ENCODE peak calls at places on chromosomes 12 and 14, in six cellular contexts. One of them, this sample, is unnamed.

GRCh38 chr12:75505706-75506312 is 5.6 kb downstream of the KRR1 start:
- DNase-seq in GM23338: no peak
- DNase-seq in upper lobe of left lung: no peak
- DNase-seq in transverse colon: no peak
- DNase-seq in GM12878: no peak
- DNase-seq in HCT116: no peak
- DNase-seq in this sample: no peak

GRCh38 chr12:88562151-88562550 is 18.1 kb downstream of the KITLG start:
- DNase-seq in GM23338: no peak
- DNase-seq in upper lobe of left lung: no peak
- DNase-seq in transverse colon: no peak
- DNase-seq in GM12878: no peak
- DNase-seq in HCT116: no peak
- DNase-seq in this sample: no peak

GRCh38 chr12:19131020-19131431 is 1.5 kb downstream of the PLEKHA5 start:
- DNase-seq in GM23338: peak; percentile 62
- DNase-seq in upper lobe of left lung: peak; percentile 23
- DNase-seq in transverse colon: peak; percentile 16
- DNase-seq in GM12878: no peak
- DNase-seq in HCT116: peak; percentile 6
- DNase-seq in this sample: no peak

GRCh38 chr12:4278582-4278939 is 5.0 kb downstream of the CCND2 start:
- DNase-seq in GM23338: no peak
- DNase-seq in upper lobe of left lung: peak; percentile 93
- DNase-seq in transverse colon: peak; percentile 78
- DNase-seq in GM12878: no peak
- DNase-seq in HCT116: no peak
- DNase-seq in this sample: no peak

GRCh38 chr12:95733156-95733825 is 57.3 kb downstream of the NTN4 start:
- DNase-seq in GM23338: no peak
- DNase-seq in upper lobe of left lung: no peak
- DNase-seq in transverse colon: no peak
- DNase-seq in GM12878: no peak
- DNase-seq in HCT116: no peak
- DNase-seq in this sample: peak; percentile 86

GRCh38 chr14:101595887-101596721 is 34.8 kb downstream of the DIO3 start:
- DNase-seq in GM23338: no peak
- DNase-seq in upper lobe of left lung: no peak
- DNase-seq in transverse colon: peak; percentile 14
- DNase-seq in GM12878: no peak
- DNase-seq in HCT116: no peak
- DNase-seq in this sample: no peak

GRCh38 chr12:16603265-16603915 is 2.6 kb downstream of the LMO3 start:
- DNase-seq in GM23338: no peak
- DNase-seq in upper lobe of left lung: no peak
- DNase-seq in transverse colon: no peak
- DNase-seq in GM12878: no peak
- DNase-seq in HCT116: no peak
- DNase-seq in this sample: no peak

GRCh38 chr12:100356646-100357223 is at the start of gene SLC17A8:
- DNase-seq in GM23338: peak; percentile 77
- DNase-seq in upper lobe of left lung: no peak
- DNase-seq in transverse colon: peak; percentile 13
- DNase-seq in GM12878: no peak
- DNase-seq in HCT116: no peak
- DNase-seq in this sample: no peak

GRCh38 chr14:70891741-70892140 is 15.5 kb upstream of the PCNX1 start:
- DNase-seq in GM23338: no peak
- DNase-seq in upper lobe of left lung: no peak
- DNase-seq in transverse colon: no peak
- DNase-seq in GM12878: no peak
- DNase-seq in HCT116: no peak
- DNase-seq in this sample: no peak

GRCh38 chr12:90627180-90627896 is 327.6 kb downstream of the CCER1 start:
- DNase-seq in GM23338: no peak
- DNase-seq in upper lobe of left lung: no peak
- DNase-seq in transverse colon: no peak
- DNase-seq in GM12878: no peak
- DNase-seq in HCT116: no peak
- DNase-seq in this sample: no peak

GRCh38 chr12:65769880-65770279 is 54.4 kb upstream of the HMGA2 start:
- DNase-seq in GM23338: no peak
- DNase-seq in upper lobe of left lung: no peak
- DNase-seq in transverse colon: no peak
- DNase-seq in GM12878: no peak
- DNase-seq in HCT116: no peak
- DNase-seq in this sample: no peak

GRCh38 chr12:15796493-15797141 is 7.4 kb upstream of the EPS8 start:
- DNase-seq in GM23338: no peak
- DNase-seq in upper lobe of left lung: no peak
- DNase-seq in transverse colon: no peak
- DNase-seq in GM12878: no peak
- DNase-seq in HCT116: peak; percentile 62
- DNase-seq in this sample: no peak

GRCh38 chr12:89965993-89966392 is 257.4 kb upstream of the ATP2B1 start:
- DNase-seq in GM23338: peak; percentile 44
- DNase-seq in upper lobe of left lung: no peak
- DNase-seq in transverse colon: no peak
- DNase-seq in GM12878: no peak
- DNase-seq in HCT116: no peak
- DNase-seq in this sample: no peak

GRCh38 chr14:69941768-69942742 is 62.8 kb downstream of the SMOC1 start:
- DNase-seq in GM23338: no peak
- DNase-seq in upper lobe of left lung: no peak
- DNase-seq in transverse colon: no peak
- DNase-seq in GM12878: no peak
- DNase-seq in HCT116: no peak
- DNase-seq in this sample: no peak

GRCh38 chr14:50011242-50011641 is 105.1 kb downstream of the VCPKMT start:
- DNase-seq in GM23338: no peak
- DNase-seq in upper lobe of left lung: no peak
- DNase-seq in transverse colon: no peak
- DNase-seq in GM12878: no peak
- DNase-seq in HCT116: no peak
- DNase-seq in this sample: no peak

GRCh38 chr12:132638541-132639408 is 20.2 kb downstream of the P2RX2 start:
- DNase-seq in GM23338: peak; percentile 67
- DNase-seq in upper lobe of left lung: no peak
- DNase-seq in transverse colon: no peak
- DNase-seq in GM12878: no peak
- DNase-seq in HCT116: no peak
- DNase-seq in this sample: no peak

GRCh38 chr12:12973019-12973418 is 21.0 kb upstream of the GPRC5D start:
- DNase-seq in GM23338: no peak
- DNase-seq in upper lobe of left lung: no peak
- DNase-seq in transverse colon: no peak
- DNase-seq in GM12878: no peak
- DNase-seq in HCT116: no peak
- DNase-seq in this sample: no peak

GRCh38 chr12:80282761-80283160 is 161.3 kb upstream of the PTPRQ start:
- DNase-seq in GM23338: no peak
- DNase-seq in upper lobe of left lung: no peak
- DNase-seq in transverse colon: no peak
- DNase-seq in GM12878: no peak
- DNase-seq in HCT116: no peak
- DNase-seq in this sample: no peak

GRCh38 chr12:60194682-60195081 is 598.9 kb downstream of the SLC16A7 start:
- DNase-seq in GM23338: no peak
- DNase-seq in upper lobe of left lung: no peak
- DNase-seq in transverse colon: no peak
- DNase-seq in GM12878: no peak
- DNase-seq in HCT116: no peak
- DNase-seq in this sample: no peak

GRCh38 chr14:52950898-52951729 is at the start of gene FERMT2:
- DNase-seq in GM23338: peak; percentile 95
- DNase-seq in upper lobe of left lung: peak; percentile 87
- DNase-seq in transverse colon: peak; percentile 76
- DNase-seq in GM12878: no peak
- DNase-seq in HCT116: peak; percentile 57
- DNase-seq in this sample: no peak

GRCh38 chr12:122159879-122160278 is 14.1 kb downstream of the IL31 start:
- DNase-seq in GM23338: peak; percentile 40
- DNase-seq in upper lobe of left lung: no peak
- DNase-seq in transverse colon: no peak
- DNase-seq in GM12878: no peak
- DNase-seq in HCT116: no peak
- DNase-seq in this sample: no peak

GRCh38 chr14:77271113-77271710 is at the start of gene NGB:
- DNase-seq in GM23338: peak; percentile 56
- DNase-seq in upper lobe of left lung: no peak
- DNase-seq in transverse colon: no peak
- DNase-seq in GM12878: no peak
- DNase-seq in HCT116: no peak
- DNase-seq in this sample: no peak

GRCh38 chr12:56488041-56488955 is at the start of gene GLS2:
- DNase-seq in GM23338: peak; percentile 92
- DNase-seq in upper lobe of left lung: peak; percentile 82
- DNase-seq in transverse colon: peak; percentile 80
- DNase-seq in GM12878: peak; percentile 53
- DNase-seq in HCT116: no peak
- DNase-seq in this sample: no peak

GRCh38 chr14:20476795-20477194 is 7.6 kb downstream of the PNP start:
- DNase-seq in GM23338: no peak
- DNase-seq in upper lobe of left lung: no peak
- DNase-seq in transverse colon: no peak
- DNase-seq in GM12878: no peak
- DNase-seq in HCT116: no peak
- DNase-seq in this sample: no peak

GRCh38 chr14:52402812-52403526 is 88.9 kb downstream of the PTGER2 start:
- DNase-seq in GM23338: no peak
- DNase-seq in upper lobe of left lung: no peak
- DNase-seq in transverse colon: peak; percentile 18
- DNase-seq in GM12878: peak; percentile 21
- DNase-seq in HCT116: no peak
- DNase-seq in this sample: no peak

GRCh38 chr12:122126713-122127597 is 47.1 kb downstream of the IL31 start:
- DNase-seq in GM23338: peak; percentile 47
- DNase-seq in upper lobe of left lung: no peak
- DNase-seq in transverse colon: no peak
- DNase-seq in GM12878: no peak
- DNase-seq in HCT116: no peak
- DNase-seq in this sample: no peak

GRCh38 chr12:105820407-105821140 is 318.2 kb downstream of the NUAK1 start:
- DNase-seq in GM23338: peak; percentile 14
- DNase-seq in upper lobe of left lung: peak; percentile 35
- DNase-seq in transverse colon: peak; percentile 9
- DNase-seq in GM12878: no peak
- DNase-seq in HCT116: no peak
- DNase-seq in this sample: no peak

GRCh38 chr14:102949062-102949800 is 26.8 kb downstream of the AMN start:
- DNase-seq in GM23338: no peak
- DNase-seq in upper lobe of left lung: no peak
- DNase-seq in transverse colon: peak; percentile 48
- DNase-seq in GM12878: no peak
- DNase-seq in HCT116: no peak
- DNase-seq in this sample: no peak

GRCh38 chr14:52473557-52473956 is 78.7 kb downstream of the TXNDC16 start:
- DNase-seq in GM23338: peak; percentile 38
- DNase-seq in upper lobe of left lung: no peak
- DNase-seq in transverse colon: no peak
- DNase-seq in GM12878: no peak
- DNase-seq in HCT116: peak; percentile 28
- DNase-seq in this sample: no peak

GRCh38 chr12:120677765-120678473 is 9.0 kb upstream of the MLEC start:
- DNase-seq in GM23338: no peak
- DNase-seq in upper lobe of left lung: no peak
- DNase-seq in transverse colon: no peak
- DNase-seq in GM12878: peak; percentile 82
- DNase-seq in HCT116: no peak
- DNase-seq in this sample: no peak

GRCh38 chr14:94355191-94355794 is 32.2 kb upstream of the SERPINA6 start:
- DNase-seq in GM23338: peak; percentile 78
- DNase-seq in upper lobe of left lung: peak; percentile 78
- DNase-seq in transverse colon: peak; percentile 30
- DNase-seq in GM12878: no peak
- DNase-seq in HCT116: no peak
- DNase-seq in this sample: no peak

GRCh38 chr14:92435154-92435553 is 78.4 kb upstream of the RIN3 start:
- DNase-seq in GM23338: no peak
- DNase-seq in upper lobe of left lung: no peak
- DNase-seq in transverse colon: no peak
- DNase-seq in GM12878: no peak
- DNase-seq in HCT116: no peak
- DNase-seq in this sample: no peak

GRCh38 chr12:77521458-77522115 is 309.1 kb upstream of the NAV3 start:
- DNase-seq in GM23338: no peak
- DNase-seq in upper lobe of left lung: no peak
- DNase-seq in transverse colon: no peak
- DNase-seq in GM12878: no peak
- DNase-seq in HCT116: no peak
- DNase-seq in this sample: no peak

DNA sequence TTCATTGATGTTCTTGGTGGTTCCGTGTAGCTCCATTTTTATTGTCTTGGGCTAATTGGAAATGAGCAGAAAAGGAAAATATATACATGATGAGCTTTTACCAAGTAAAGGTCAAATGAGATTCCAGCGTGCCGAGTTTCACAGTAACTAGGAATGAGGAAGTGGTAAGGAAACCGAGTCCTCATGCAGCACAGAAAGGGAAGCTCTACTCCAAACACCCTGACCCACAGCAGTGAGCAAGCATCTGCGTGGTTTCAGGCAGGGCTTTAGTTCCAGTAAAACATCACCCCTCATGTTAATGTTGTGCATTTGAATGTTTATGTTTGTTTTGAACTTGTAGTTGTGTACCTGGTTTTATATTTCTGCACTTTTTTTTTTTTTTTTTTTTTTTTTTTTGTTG is 208.0 kb downstream of the SLC41A2 start:
- DNase-seq in GM23338: no peak
- DNase-seq in upper lobe of left lung: peak; percentile 69
- DNase-seq in transverse colon: peak; percentile 37
- DNase-seq in GM12878: no peak
- DNase-seq in HCT116: no peak
- DNase-seq in this sample: no peak
- H3K36me3 ChIP-seq in GM23338: no peaks in the 10 kb centered on the region
- H3K36me3 ChIP-seq in upper lobe of left lung: no peaks in the 10 kb centered on the region
- H3K36me3 ChIP-seq in transverse colon: no peaks in the 10 kb centered on the region
- H3K36me3 ChIP-seq in GM12878: no peaks in the 10 kb centered on the region
- H3K36me3 ChIP-seq in HCT116: no peaks in the 10 kb centered on the region
- H3K36me3 ChIP-seq in this sample: no peaks in the 10 kb centered on the region

GRCh38 chr12:64744422-64745258 is 14.6 kb downstream of the GNS start:
- DNase-seq in GM23338: no peak
- DNase-seq in upper lobe of left lung: no peak
- DNase-seq in transverse colon: no peak
- DNase-seq in GM12878: no peak
- DNase-seq in HCT116: no peak
- DNase-seq in this sample: no peak
- H3K27ac ChIP-seq in GM23338: no peak overlapping the region
- H3K27ac ChIP-seq in upper lobe of left lung: no peak overlapping the region
- H3K27ac ChIP-seq in transverse colon: no peak overlapping the region
- H3K27ac ChIP-seq in GM12878: no peak overlapping the region
- H3K27ac ChIP-seq in HCT116: no peak overlapping the region
- H3K27ac ChIP-seq in this sample: no peak overlapping the region

GRCh38 chr12:71685961-71686657 is at the start of gene TMEM19:
- DNase-seq in GM23338: peak; percentile 86
- DNase-seq in upper lobe of left lung: peak; percentile 94
- DNase-seq in transverse colon: peak; percentile 93
- DNase-seq in GM12878: peak; percentile 65
- DNase-seq in HCT116: peak; percentile 81
- DNase-seq in this sample: no peak
- TF ChIP-seq POLR2AphosphoS5 in GM23338: peak; percentile 87
- TF ChIP-seq POLR2AphosphoS5 in upper lobe of left lung: peak; percentile 49
- TF ChIP-seq POLR2AphosphoS5 in transverse colon: peak; percentile 65
- TF ChIP-seq POLR2AphosphoS5 in GM12878: peak; percentile 65
- TF ChIP-seq POLR2AphosphoS5 in HCT116: peak; percentile 85
- TF ChIP-seq POLR2AphosphoS5 in this sample: peak; percentile 91

GRCh38 chr14:104798300-104799238 is 2.3 kb upstream of the ZBTB42 start:
- DNase-seq in GM23338: no peak
- DNase-seq in upper lobe of left lung: no peak
- DNase-seq in transverse colon: no peak
- DNase-seq in GM12878: no peak
- DNase-seq in HCT116: no peak
- DNase-seq in this sample: no peak
- H3K36me3 ChIP-seq in GM23338: no peaks in the 10 kb centered on the region
- H3K36me3 ChIP-seq in upper lobe of left lung: no peaks in the 10 kb centered on the region
- H3K36me3 ChIP-seq in transverse colon: no peaks in the 10 kb centered on the region
- H3K36me3 ChIP-seq in GM12878: no peaks in the 10 kb centered on the region
- H3K36me3 ChIP-seq in HCT116: no peaks in the 10 kb centered on the region
- H3K36me3 ChIP-seq in this sample: no peaks in the 10 kb centered on the region